ENCODE peak calls at places on chromosomes 3 and 15, in nine cellular contexts. P is lung microvascular endothelial cell; Y is NCI-H1417; V is NCI-H2107; D is naive thymus-derived CD8-positive, alpha-beta T cell; C is HuH-7; I is T-helper 2 cell; T is stimulated activated CD4-positive, alpha-beta T cell treated with anti-CD3 and anti-CD28 coated beads, Interleukin-12 subunit alpha, Interleukin-12 subunit beta, amount 100 ng/mL, for 4 hours; U is omental fat pad. K is an unnamed sample.

GRCh38 chr15:48657891-48658591 is 12.5 kb upstream of the FBN1 start:
- DNase-seq in T (no peak), Y (no peak), D (no peak), V (no peak), I (no peak), U (no peak), C (no peak), P (no peak), K (no peak)

GRCh38 chr3:39148116-39149058 is 5.0 kb downstream of the CSRNP1 start:
- DNase-seq in C (no peak), D (no peak), U (no peak), T (no peak), Y (no peak), I (no peak), P (peak), V (no peak), K (peak)

GRCh38 chr3:197335428-197336132 is 37.2 kb upstream of the DLG1 start:
- DNase-seq in T (no peak), D (no peak), I (no peak), Y (no peak), U (no peak), C (no peak), P (no peak), V (no peak), K (no peak)

GRCh38 chr15:84778194-84778593 is 29.8 kb downstream of the ZNF592 start:
- DNase-seq in D (no peak), Y (no peak), V (no peak), U (no peak), P (no peak), I (no peak), T (no peak), C (no peak), K (no peak)

GRCh38 chr3:11136871-11137626 is 17.2 kb upstream of the HRH1 start:
- DNase-seq in Y (no peak), P (peak), U (peak), I (no peak), D (no peak), V (no peak), T (no peak), C (no peak), K (no peak)

GRCh38 chr3:180229113-180229512 is 192.4 kb upstream of the PEX5L start:
- DNase-seq in U (no peak), I (no peak), Y (peak), T (no peak), C (no peak), P (no peak), D (no peak), V (no peak), K (no peak)

GRCh38 chr3:101128786-101129185 is 135.6 kb upstream of the ABI3BP start:
- DNase-seq in U (no peak), Y (no peak), I (no peak), C (no peak), P (peak), V (no peak), T (no peak), D (no peak), K (no peak)

GRCh38 chr3:50124363-50125226 is 30.5 kb upstream of the SEMA3F start:
- DNase-seq in P (peak), V (no peak), T (no peak), U (no peak), I (no peak), Y (no peak), C (no peak), D (no peak), K (no peak)

GRCh38 chr3:46835486-46835885 is 27.8 kb downstream of the MYL3 start:
- DNase-seq in D (no peak), V (no peak), T (no peak), U (no peak), Y (no peak), C (no peak), P (no peak), I (no peak), K (no peak)

GRCh38 chr3:7915356-7915755 is 586.3 kb upstream of the LMCD1 start:
- DNase-seq in T (no peak), U (no peak), D (no peak), C (no peak), V (no peak), P (no peak), Y (no peak), I (no peak), K (no peak)

GRCh38 chr3:45084820-45085816 is 59.0 kb downstream of the CLEC3B start:
- DNase-seq in Y (no peak), D (no peak), T (no peak), I (no peak), P (peak), U (no peak), V (no peak), C (peak), K (no peak)

GRCh38 chr15:39931615-39932014 is 2.3 kb upstream of the EIF2AK4 start:
- DNase-seq in C (no peak), Y (no peak), T (no peak), P (no peak), D (no peak), U (no peak), V (no peak), I (no peak), K (no peak)

GRCh38 chr3:36124118-36124796 is 256.0 kb upstream of the STAC start:
- DNase-seq in T (no peak), C (peak), D (no peak), V (no peak), Y (peak), U (no peak), I (no peak), P (peak), K (peak)

GRCh38 chr3:50504681-50505080 is 1.2 kb upstream of the CACNA2D2 start:
- DNase-seq in T (no peak), C (no peak), V (no peak), U (no peak), I (no peak), Y (no peak), P (no peak), D (no peak), K (no peak)

GRCh38 chr15:80932989-80933388 is 56.6 kb downstream of the MESD start:
- DNase-seq in C (no peak), V (no peak), U (no peak), I (no peak), Y (no peak), P (peak), D (no peak), T (no peak), K (no peak)

GRCh38 chr3:78741066-78741645 is 1026.6 kb downstream of the ROBO1 start:
- DNase-seq in V (no peak), I (no peak), P (no peak), C (no peak), U (no peak), Y (peak), T (no peak), D (no peak), K (no peak)

GRCh38 chr15:92571824-92572223 is 83.8 kb downstream of the FAM174B start:
- DNase-seq in I (no peak), T (no peak), U (no peak), C (no peak), P (no peak), Y (no peak), V (no peak), D (no peak), K (no peak)

GRCh38 chr15:85956515-85957275 is 123.0 kb upstream of the AGBL1 start:
- DNase-seq in V (no peak), T (no peak), U (no peak), P (no peak), D (no peak), I (no peak), C (no peak), Y (no peak), K (no peak)

GRCh38 chr15:79339588-79340314 is 28.8 kb downstream of the TMED3 start:
- DNase-seq in D (no peak), Y (peak), U (no peak), V (no peak), P (peak), I (no peak), T (no peak), C (peak), K (peak)

GRCh38 chr3:118972974-118973373 is 61.7 kb downstream of the IGSF11 start:
- DNase-seq in P (no peak), C (no peak), T (no peak), U (no peak), Y (peak), V (no peak), I (no peak), D (no peak), K (peak)

GRCh38 chr3:118987466-118987865 is 47.2 kb downstream of the IGSF11 start:
- DNase-seq in I (no peak), C (no peak), T (no peak), P (no peak), V (no peak), D (no peak), U (no peak), Y (no peak), K (peak)

GRCh38 chr15:60704129-60704528 is 225.2 kb upstream of the ICE2 start:
- DNase-seq in V (no peak), C (no peak), Y (no peak), U (no peak), D (no peak), I (no peak), T (no peak), P (no peak), K (no peak)

GRCh38 chr3:12896206-12896697 is 54.9 kb upstream of the RPL32 start:
- DNase-seq in Y (no peak), V (no peak), T (no peak), I (no peak), P (no peak), C (no peak), U (no peak), D (no peak), K (no peak)

GRCh38 chr3:124779116-124779515 is 48.9 kb downstream of the UMPS start:
- DNase-seq in T (no peak), C (no peak), P (no peak), U (no peak), V (no peak), D (no peak), Y (no peak), I (no peak), K (no peak)

GRCh38 chr3:159828542-159828943 is 160.1 kb upstream of the IL12A start:
- DNase-seq in I (no peak), U (no peak), P (peak), Y (peak), V (peak), C (no peak), D (no peak), T (no peak), K (peak)

GRCh38 chr15:55267401-55268053 is 22.1 kb downstream of the RAB27A start:
- DNase-seq in T (peak), C (no peak), V (no peak), U (no peak), P (peak), D (peak), Y (peak), I (peak), K (no peak)

GRCh38 chr3:74643636-74644035 is 29.2 kb upstream of the CNTN3 start:
- DNase-seq in Y (peak), V (no peak), D (no peak), I (no peak), U (no peak), T (no peak), C (no peak), P (no peak), K (no peak)

GRCh38 chr3:150352931-150353330 is 55.2 kb upstream of the TSC22D2 start:
- DNase-seq in Y (no peak), C (no peak), P (no peak), V (no peak), T (no peak), D (no peak), U (no peak), I (no peak), K (no peak)

GRCh38 chr3:192855434-192855833 is 62.2 kb downstream of the MB21D2 start:
- DNase-seq in V (no peak), I (no peak), T (no peak), D (no peak), P (no peak), C (no peak), U (no peak), Y (no peak), K (no peak)

GRCh38 chr3:71185733-71186455 is 397.6 kb downstream of the FOXP1 start:
- DNase-seq in Y (peak), D (peak), I (no peak), U (no peak), V (no peak), P (peak), T (no peak), C (no peak), K (no peak)

GRCh38 chr3:112681822-112682325 is 40.9 kb upstream of the CCDC80 start:
- DNase-seq in U (no peak), D (no peak), I (no peak), V (peak), C (no peak), T (no peak), P (peak), Y (peak), K (no peak)